ENCODE peak calls at places on chromosomes 4 and X, in four cellular contexts. L is MM.1S, I is GM23338, O is GM23248. K is an unnamed sample.

GRCh38 chrX:45449982-45450381 is 249.3 kb upstream of the DIPK2B start:
- DNase-seq in L (no peak), O (no peak), I (no peak), K (no peak)

GRCh38 chr4:53016099-53016498 is 154.0 kb downstream of the RASL11B start:
- DNase-seq in O (peak), L (no peak), I (no peak), K (no peak)

GRCh38 chrX:1178580-1179057 is 33.8 kb downstream of the CRLF2 start:
- DNase-seq in O (peak), I (peak), L (no peak), K (peak)

GRCh38 chr4:7183161-7183560 is 9.2 kb upstream of the SORCS2 start:
- DNase-seq in I (no peak), L (no peak), O (peak), K (no peak)

GRCh38 chr4:46258436-46258835 is 131.5 kb downstream of the GABRA2 start:
- DNase-seq in L (no peak), O (no peak), I (no peak), K (no peak)

GRCh38 chr4:19375405-19375804 is 876.3 kb upstream of the SLIT2 start:
- DNase-seq in O (no peak), L (no peak), I (no peak), K (no peak)

GRCh38 chr4:38292529-38292928 is 332.3 kb downstream of the PTTG2 start:
- DNase-seq in I (no peak), L (no peak), O (no peak), K (no peak)

GRCh38 chrX:101485212-101486064 is at the start of gene ARMCX4:
- DNase-seq in L (no peak), I (peak), O (peak), K (peak)

GRCh38 chr4:95387719-95388118 is 161.1 kb downstream of the UNC5C start:
- DNase-seq in I (no peak), O (no peak), L (no peak), K (no peak)

GRCh38 chr4:128715616-128716015 is 93.9 kb upstream of the JADE1 start:
- DNase-seq in I (no peak), O (peak), L (no peak), K (no peak)

GRCh38 chr4:30866907-30867306 is 146.7 kb downstream of the PCDH7 start:
- DNase-seq in I (no peak), L (peak), O (no peak), K (peak)

GRCh38 chr4:184263910-184264732 is 46.4 kb upstream of the ENPP6 start:
- DNase-seq in O (peak), L (peak), I (peak), K (peak)

GRCh38 chr4:123621072-123621705 is 224.6 kb downstream of the SPRY1 start:
- DNase-seq in L (no peak), O (no peak), I (no peak), K (no peak)

GRCh38 chr4:181756451-181756850 is 486.8 kb upstream of the TENM3 start:
- DNase-seq in I (peak), O (no peak), L (no peak), K (no peak)

GRCh38 chrX:85159644-85160043 is 83.9 kb downstream of the SATL1 start:
- DNase-seq in I (no peak), O (no peak), L (no peak), K (no peak)

GRCh38 chrX:107935200-107935599 is 47.0 kb downstream of the TEX13B start:
- DNase-seq in L (no peak), I (peak), O (peak), K (no peak)

GRCh38 chr4:75705198-75705712 is 19.1 kb upstream of the USO1 start:
- DNase-seq in L (no peak), O (no peak), I (peak), K (no peak)
- TF ChIP-seq EZH2phosphoT487 in L (no peak), O (no peak), I (no peak), K (no peak)

GRCh38 chr4:4872148-4872903 is 12.9 kb downstream of the MSX1 start:
- DNase-seq in I (peak), L (no peak), O (no peak), K (peak)
- TF ChIP-seq EZH2 in I (peak), L (no peak), O (no peak), K (no peak)

GRCh38 chr4:87525636-87526035 is 3.5 kb downstream of the SPARCL1 start:
- DNase-seq in I (no peak), L (no peak), O (no peak), K (peak)

GRCh38 chr4:87516683-87517082 is 12.5 kb downstream of the SPARCL1 start:
- DNase-seq in L (no peak), O (no peak), I (no peak), K (no peak)

GRCh38 chr4:87523307-87523706 is 5.9 kb downstream of the SPARCL1 start:
- DNase-seq in I (no peak), L (no peak), O (no peak), K (no peak)

GRCh38 chr4:87524456-87524855 is 4.7 kb downstream of the SPARCL1 start:
- DNase-seq in O (no peak), L (no peak), I (no peak), K (no peak)

DNA sequence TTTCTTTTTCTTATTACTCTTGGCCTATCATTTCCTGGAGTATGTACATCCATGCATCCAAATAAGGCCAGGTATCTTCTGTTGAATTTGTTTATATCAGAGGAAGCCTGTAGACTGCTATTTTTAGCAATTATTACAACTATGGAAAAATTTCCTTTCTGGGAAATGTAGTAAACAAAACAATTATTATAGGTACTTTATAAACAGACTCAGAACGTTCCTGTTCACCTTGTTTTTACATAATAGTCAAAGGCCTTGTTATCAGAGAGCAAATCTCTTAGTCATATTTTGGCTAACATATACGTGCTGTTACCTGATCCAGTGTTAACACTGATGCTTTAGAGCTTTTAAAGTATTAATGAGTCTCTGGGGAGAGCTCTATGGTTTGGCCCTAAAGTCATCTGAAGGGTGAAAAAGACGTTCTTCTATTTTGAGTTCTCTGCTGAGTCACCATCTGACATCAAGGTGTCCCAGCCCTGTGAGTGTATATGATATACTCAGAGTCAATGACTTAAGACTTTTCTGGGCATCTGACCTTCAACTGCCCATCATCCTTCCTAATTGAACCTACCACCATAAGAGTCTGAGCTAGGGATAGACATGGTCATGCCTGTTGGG is 7.3 kb downstream of the SPARCL1 start:
- DNase-seq in O (peak), I (no peak), L (peak), K (peak)
- H2AFZ ChIP-seq in O (peak), I (no peak), L (peak), K (no peak)

GRCh38 chr4:3436798-3437581 is 4.8 kb upstream of the HGFAC start:
- DNase-seq in L (no peak), I (no peak), O (peak), K (peak)
- TF ChIP-seq EZH2phosphoT487 in L (no peak), I (no peak), O (no peak), K (no peak)

DNA sequence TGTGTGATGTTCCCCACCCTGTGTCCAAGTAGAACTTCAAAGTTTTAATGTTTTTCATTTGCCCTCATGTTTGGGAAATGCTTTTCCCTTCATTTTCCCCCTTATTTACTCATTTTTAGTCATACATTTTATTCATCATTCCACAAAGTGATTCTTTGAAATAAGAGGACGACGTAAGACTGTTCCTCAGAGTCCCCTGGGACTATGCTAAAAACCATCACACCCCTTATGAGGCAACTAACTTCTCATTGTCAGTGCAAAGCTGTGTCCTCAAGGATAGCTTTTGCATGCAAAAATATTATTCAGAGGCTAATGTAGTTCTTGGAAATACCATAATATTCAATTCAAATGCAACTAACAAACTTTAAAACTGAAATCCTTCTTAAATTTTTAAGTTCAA is 14.8 kb upstream of the ADGRG2 start:
- DNase-seq in I (no peak), L (no peak), O (peak), K (no peak)
- TF ChIP-seq EZH2 in I (no peak), L (no peak), O (no peak), K (no peak)

DNA sequence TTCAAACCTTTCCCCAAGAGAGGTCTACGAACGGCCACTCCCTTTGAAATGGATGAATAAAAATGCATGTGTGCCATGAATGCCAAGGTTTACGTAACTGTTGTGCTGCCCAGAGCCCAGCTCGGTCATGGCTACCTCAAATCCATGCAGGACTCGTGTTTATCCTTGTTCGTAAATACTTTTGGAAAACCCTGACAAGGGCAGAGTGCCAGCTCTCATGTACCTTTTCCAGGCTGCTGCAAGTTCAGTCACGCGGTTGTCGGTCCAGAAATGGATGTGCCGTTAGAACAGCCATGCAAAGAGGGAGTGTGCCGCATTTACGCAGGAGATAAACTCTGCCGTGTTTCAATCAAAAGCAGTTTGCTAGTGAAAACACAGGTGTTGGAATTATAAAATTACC is 123.4 kb downstream of the AMELX start:
- DNase-seq in L (no peak), O (no peak), I (no peak), K (no peak)
- H2AFZ ChIP-seq in L (no peak), O (no peak), I (no peak), K (no peak)

DNA sequence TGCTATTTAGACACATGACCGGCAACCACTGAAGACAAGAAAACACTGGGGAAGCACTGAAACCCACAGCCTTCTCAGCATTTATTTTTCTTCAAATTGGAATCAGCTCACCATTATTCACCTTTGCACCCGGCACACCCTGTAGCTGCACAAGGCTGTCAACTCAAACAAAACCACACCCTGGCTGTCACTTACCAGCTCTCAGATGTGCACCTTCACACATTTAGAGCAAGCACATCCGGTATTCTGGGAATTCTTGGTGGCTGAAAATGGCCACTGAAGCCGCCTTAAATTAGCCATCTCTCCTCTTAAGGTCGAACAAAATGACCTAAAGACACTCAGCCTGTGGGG is 5.9 kb downstream of the ZFYVE28 start:
- DNase-seq in L (peak), O (no peak), I (no peak), K (peak)
- TF ChIP-seq EZH2phosphoT487 in L (no peak), O (no peak), I (no peak), K (no peak)

GRCh38 chr4:21304061-21304541 is 603.8 kb downstream of the PACRGL start:
- DNase-seq in L (no peak), I (peak), O (peak), K (peak)
- TF ChIP-seq EZH2 in L (no peak), I (no peak), O (no peak), K (no peak)

K was measured in hepatocyte.